ENCODE peak calls at places on chromosomes 12 and 14, in six cellular contexts. Q is ovary, C is stomach, H is prostate gland, P is mammary epithelial cell, G is hepatocyte. X is an unnamed sample.
A peak's percentile ranks its signal among the peaks of the same experiment; 100 is the strongest.

GRCh38 chr12:94459773-94460593 is at the start of gene CEP83:
- DNase-seq in H (peak; percentile 96), G (peak; percentile 96), C (peak; percentile 96), Q (peak; percentile 97), P (peak; percentile 93), X (peak; percentile 96)

GRCh38 chr12:18400186-18400585 is 138.9 kb downstream of the PIK3C2G start:
- DNase-seq in G (no peak), H (no peak), P (no peak), C (no peak), Q (no peak), X (no peak)

GRCh38 chr14:77580477-77580876 is 36.0 kb downstream of the SPTLC2 start:
- DNase-seq in C (no peak), H (no peak), Q (no peak), P (no peak), G (no peak), X (no peak)

GRCh38 chr12:126797525-126797924 is 1469.4 kb upstream of the TMEM132C start:
- DNase-seq in P (no peak), C (no peak), Q (no peak), G (no peak), H (no peak), X (no peak)

GRCh38 chr14:87334997-87335675 is 657.8 kb downstream of the GALC start:
- DNase-seq in P (peak; percentile 8), G (no peak), H (no peak), C (no peak), Q (no peak), X (no peak)

GRCh38 chr12:6921539-6921938 is 6.2 kb upstream of the ATN1 start:
- DNase-seq in H (no peak), G (no peak), Q (no peak), C (no peak), P (no peak), X (no peak)

GRCh38 chr12:124640096-124640495 is 72.7 kb upstream of the NCOR2 start:
- DNase-seq in H (no peak), C (no peak), P (peak; percentile 88), G (no peak), Q (no peak), X (no peak)

GRCh38 chr12:44626883-44627282 is 249.2 kb downstream of the NELL2 start:
- DNase-seq in Q (no peak), C (no peak), P (no peak), H (no peak), G (no peak), X (no peak)

GRCh38 chr12:120241561-120242274 is 23.8 kb downstream of the PXN start:
- DNase-seq in C (no peak), G (no peak), Q (no peak), H (no peak), P (peak; percentile 77), X (no peak)

GRCh38 chr14:69375182-69375581 is 22.9 kb downstream of the ERH start:
- DNase-seq in Q (no peak), H (no peak), P (no peak), G (no peak), C (no peak), X (no peak)

GRCh38 chr14:69375722-69376121 is 22.4 kb downstream of the ERH start:
- DNase-seq in P (no peak), C (no peak), G (no peak), Q (no peak), H (no peak), X (no peak)

GRCh38 chr14:69372146-69372545 is 26.0 kb downstream of the ERH start:
- DNase-seq in Q (no peak), C (no peak), P (no peak), G (no peak), H (no peak), X (no peak)

GRCh38 chr14:69374235-69374634 is 23.9 kb downstream of the ERH start:
- DNase-seq in P (no peak), C (no peak), G (no peak), Q (no peak), H (no peak), X (no peak)

DNA sequence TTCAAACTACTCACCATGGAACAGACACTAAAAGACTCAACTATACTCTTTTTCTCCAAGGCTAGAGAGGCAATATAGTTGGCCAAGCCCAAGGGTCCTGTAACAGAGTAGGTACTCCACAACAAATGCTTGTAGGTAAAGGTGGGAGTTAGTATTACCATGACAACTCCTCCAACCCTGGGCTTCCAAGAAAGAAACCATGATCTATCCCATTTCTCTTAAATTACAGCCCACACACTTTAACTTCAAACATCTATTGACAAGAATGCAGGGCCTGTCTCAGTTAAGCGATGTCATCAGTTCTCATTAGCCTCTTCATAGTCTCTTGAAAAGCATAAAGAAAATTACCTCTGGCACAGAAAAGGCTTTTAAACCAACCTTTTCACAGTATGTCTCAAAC is 25.0 kb downstream of the ERH start:
- DNase-seq in Q (no peak), P (no peak), H (no peak), G (no peak), C (no peak), X (no peak)
- TF ChIP-seq CTCF in Q (no peak), P (no peak), H (no peak), G (no peak), C (no peak), X (no peak)

GRCh38 chr12:53994691-53995310 is 5.2 kb upstream of the HOXC9 start:
- DNase-seq in G (no peak), C (no peak), Q (no peak), H (no peak), P (peak; percentile 30), X (no peak)
- H3K4me3 ChIP-seq in G (no peak overlapping the region), C (peak overlapping the region; percentile 42), Q (peak overlapping the region; percentile 21), H (no peak overlapping the region), P (peak overlapping the region; percentile 43), X (no peak overlapping the region)

GRCh38 chr12:113007166-113007565 is 28.8 kb downstream of the OAS2 start:
- DNase-seq in C (no peak), G (no peak), P (peak; percentile 77), H (no peak), Q (no peak), X (no peak)
- H3K27me3 ChIP-seq in C (no peaks in the 10 kb centered on the region), G (peaks cover 18% of the 10 kb centered on the region), P (no peaks in the 10 kb centered on the region), H (no peaks in the 10 kb centered on the region), Q (no peaks in the 10 kb centered on the region), X (no peaks in the 10 kb centered on the region)

GRCh38 chr12:65609359-65609771 is 214.9 kb upstream of the HMGA2 start:
- DNase-seq in C (no peak), P (peak; percentile 64), G (no peak), Q (no peak), H (no peak), X (no peak)
- TF ChIP-seq CTCF in C (no peak), P (no peak), G (no peak), Q (no peak), H (no peak), X (no peak)

GRCh38 chr14:33414041-33414440 is 475.4 kb downstream of the NPAS3 start:
- DNase-seq in H (no peak), G (no peak), P (no peak), Q (no peak), C (no peak), X (no peak)

GRCh38 chr14:33406766-33407165 is 468.1 kb downstream of the NPAS3 start:
- DNase-seq in H (no peak), C (no peak), P (no peak), G (no peak), Q (no peak), X (no peak)

GRCh38 chr14:33408291-33408690 is 469.6 kb downstream of the NPAS3 start:
- DNase-seq in C (no peak), G (no peak), P (no peak), H (no peak), Q (no peak), X (no peak)

DNA sequence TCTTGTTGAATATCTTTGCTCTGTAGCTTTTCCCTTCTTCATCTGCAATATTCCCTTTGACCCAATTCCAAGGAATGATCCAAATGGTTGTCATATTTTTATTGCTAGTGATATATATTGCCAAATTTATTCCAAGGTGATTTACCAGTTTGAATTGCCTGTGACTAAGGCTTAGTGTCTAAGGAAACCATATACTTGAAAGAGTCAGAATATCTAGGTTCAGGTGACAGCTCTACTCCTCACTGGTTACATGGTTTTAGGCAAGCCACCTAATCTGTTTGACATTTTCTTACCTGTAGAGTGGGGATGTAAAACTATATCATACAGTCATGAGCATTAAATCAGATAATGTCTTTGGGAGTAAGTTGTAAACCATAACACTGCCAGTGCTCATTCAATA is 473.8 kb downstream of the NPAS3 start:
- DNase-seq in Q (no peak), P (no peak), C (no peak), H (no peak), G (no peak), X (no peak)
- H3K4me3 ChIP-seq in Q (no peak overlapping the region), P (no peak overlapping the region), C (no peak overlapping the region), H (no peak overlapping the region), G (no peak overlapping the region), X (no peak overlapping the region)

GRCh38 chr14:92751819-92752218 is 3.4 kb upstream of the LGMN start:
- DNase-seq in Q (no peak), P (no peak), H (no peak), G (no peak), C (no peak), X (no peak)

GRCh38 chr14:92748259-92749016 is at the start of gene LGMN:
- DNase-seq in Q (peak; percentile 93), G (peak; percentile 95), C (peak; percentile 97), P (peak; percentile 88), H (peak; percentile 97), X (peak; percentile 91)

GRCh38 chr14:92754956-92755355 is 6.5 kb upstream of the LGMN start:
- DNase-seq in H (no peak), Q (no peak), P (no peak), C (no peak), G (no peak), X (no peak)

GRCh38 chr14:92755495-92755894 is 7.1 kb upstream of the LGMN start:
- DNase-seq in P (no peak), Q (no peak), C (no peak), G (no peak), H (no peak), X (no peak)

DNA sequence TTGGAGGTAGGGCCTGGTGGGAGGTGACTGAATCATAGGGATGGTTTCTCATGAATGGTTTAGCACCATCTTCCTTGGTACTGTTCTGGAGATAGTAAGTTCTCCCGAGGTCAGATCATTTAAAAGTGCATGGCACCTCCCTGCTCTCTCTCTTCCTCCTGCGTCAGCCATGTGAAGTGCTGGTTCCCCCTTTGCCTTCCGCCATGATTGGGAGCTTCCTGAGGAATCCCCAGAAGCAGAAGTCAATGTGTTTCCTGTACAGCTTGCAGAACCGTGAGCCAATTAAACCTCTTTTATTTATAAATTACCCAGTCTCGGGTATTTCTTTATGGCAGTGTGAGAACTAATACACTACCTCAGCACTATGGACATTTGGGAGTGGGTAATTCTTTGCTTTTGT is 4.8 kb upstream of the LGMN start:
- DNase-seq in C (no peak), Q (no peak), H (no peak), P (no peak), G (no peak), X (no peak)
- H3K27me3 ChIP-seq in C (peaks cover 5% of the 10 kb centered on the region), Q (no peaks in the 10 kb centered on the region), H (no peaks in the 10 kb centered on the region), P (no peaks in the 10 kb centered on the region), G (no peaks in the 10 kb centered on the region), X (no peaks in the 10 kb centered on the region)

DNA sequence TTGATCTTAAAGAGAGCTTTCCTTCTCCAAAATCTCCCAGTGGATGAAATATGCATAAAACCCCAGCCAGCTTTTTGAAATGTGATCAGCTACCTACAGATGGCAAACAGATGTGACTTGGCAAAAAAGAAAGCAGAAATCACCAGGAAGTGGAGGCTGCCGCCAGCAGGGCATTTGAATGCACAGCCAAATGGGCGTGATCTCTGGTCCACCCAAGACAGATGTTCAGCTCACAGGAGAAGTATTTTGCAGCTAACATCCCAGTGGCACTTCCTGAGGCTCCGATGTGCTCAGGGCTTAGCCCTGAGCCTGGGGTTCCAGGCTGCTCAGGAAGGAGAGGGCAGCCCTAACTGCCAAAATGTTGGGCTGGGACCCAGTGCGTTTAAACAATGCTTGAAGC is 78.2 kb downstream of the LGMN start:
- DNase-seq in H (no peak), C (no peak), Q (no peak), G (no peak), P (no peak), X (no peak)
- TF ChIP-seq CTCF in H (no peak), C (no peak), Q (no peak), G (no peak), P (no peak), X (peak; percentile 16)

X was measured in GM06990.